ENCODE peak calls at places on chromosome 22, in ten cellular contexts. V is esophagus squamous epithelium, W is sigmoid colon, U is vagina, K is ovary, H is spleen, Q is suprapubic skin, B is HCT116, N is stomach, O is right lobe of liver. D is an unnamed sample.

GRCh38 chr22:50308597-50308935 is 1.1 kb upstream of the PLXNB2 start:
- DNase-seq in V (no peak), W (peak; percentile 92), U (no peak), K (peak; percentile 78), H (peak; percentile 94), Q (no peak), B (no peak), N (no peak), O (peak; percentile 80), D (peak; percentile 52)

GRCh38 chr22:42320463-42321416 is 50.3 kb upstream of the TCF20 start:
- DNase-seq in V (no peak), W (no peak), U (no peak), K (no peak), H (no peak), Q (no peak), B (no peak), N (peak; percentile 51), O (no peak), D (no peak)

GRCh38 chr22:38270091-38270972 is 2.5 kb downstream of the TMEM184B start:
- DNase-seq in V (no peak), W (no peak), U (no peak), K (no peak), H (no peak), Q (no peak), B (no peak), N (no peak), O (no peak), D (no peak)

GRCh38 chr22:46425011-46425410 is 89.5 kb downstream of the TRMU start:
- DNase-seq in V (no peak), W (no peak), U (no peak), K (no peak), H (no peak), Q (no peak), B (no peak), N (no peak), O (no peak), D (no peak)

GRCh38 chr22:29031236-29031982 is 30.2 kb downstream of the C22orf31 start:
- DNase-seq in V (no peak), W (peak; percentile 87), U (no peak), K (peak; percentile 59), H (no peak), Q (peak; percentile 78), B (peak; percentile 97), N (peak; percentile 44), O (peak; percentile 60), D (peak; percentile 82)

GRCh38 chr22:48975252-48975780 is 852.4 kb downstream of the BRD1 start:
- DNase-seq in V (no peak), W (no peak), U (no peak), K (no peak), H (no peak), Q (no peak), B (no peak), N (no peak), O (no peak), D (no peak)

GRCh38 chr22:41369837-41370236 is 11.9 kb upstream of the TEF start:
- DNase-seq in V (no peak), W (no peak), U (no peak), K (no peak), H (no peak), Q (no peak), B (no peak), N (no peak), O (no peak), D (peak; percentile 81)

GRCh38 chr22:46380069-46380468 is 44.6 kb downstream of the TRMU start:
- DNase-seq in V (no peak), W (no peak), U (no peak), K (no peak), H (no peak), Q (no peak), B (no peak), N (no peak), O (no peak), D (no peak)

GRCh38 chr22:50218996-50219727 is 18.4 kb downstream of the SELENOO start:
- DNase-seq in V (no peak), W (peak; percentile 97), U (no peak), K (peak; percentile 98), H (no peak), Q (no peak), B (peak; percentile 18), N (peak; percentile 98), O (peak; percentile 87), D (peak; percentile 91)

GRCh38 chr22:37880668-37881440 is 25.2 kb upstream of the MICALL1 start:
- DNase-seq in V (no peak), W (no peak), U (no peak), K (no peak), H (no peak), Q (no peak), B (no peak), N (no peak), O (no peak), D (no peak)

GRCh38 chr22:42611076-42611475 is 3.6 kb downstream of the POLDIP3 start:
- DNase-seq in V (no peak), W (no peak), U (no peak), K (no peak), H (no peak), Q (no peak), B (no peak), N (no peak), O (no peak), D (no peak)

GRCh38 chr22:20554824-20555223 is 47.4 kb downstream of the MED15 start:
- DNase-seq in V (no peak), W (peak; percentile 57), U (no peak), K (no peak), H (peak; percentile 66), Q (no peak), B (no peak), N (no peak), O (no peak), D (no peak)

GRCh38 chr22:41366323-41367014 is 15.3 kb upstream of the TEF start:
- DNase-seq in V (no peak), W (no peak), U (no peak), K (no peak), H (no peak), Q (peak; percentile 59), B (no peak), N (no peak), O (no peak), D (no peak)

GRCh38 chr22:27961182-27961581 is 42.1 kb upstream of the PITPNB start:
- DNase-seq in V (no peak), W (no peak), U (no peak), K (no peak), H (no peak), Q (no peak), B (no peak), N (no peak), O (no peak), D (no peak)

GRCh38 chr22:30209642-30210041 is 36.9 kb downstream of the LIF start:
- DNase-seq in V (no peak), W (no peak), U (no peak), K (no peak), H (peak; percentile 16), Q (no peak), B (no peak), N (no peak), O (no peak), D (no peak)

GRCh38 chr22:30208631-30209603 is 37.6 kb downstream of the LIF start:
- DNase-seq in V (no peak), W (peak; percentile 89), U (peak; percentile 94), K (peak; percentile 75), H (no peak), Q (no peak), B (no peak), N (peak; percentile 75), O (peak; percentile 63), D (peak; percentile 49)

GRCh38 chr22:30204742-30205111 is 41.8 kb downstream of the LIF start:
- DNase-seq in V (no peak), W (no peak), U (no peak), K (peak; percentile 64), H (no peak), Q (peak; percentile 81), B (no peak), N (peak; percentile 59), O (peak; percentile 11), D (no peak)

GRCh38 chr22:30205281-30206115 is 41.1 kb downstream of the LIF start:
- DNase-seq in V (no peak), W (peak; percentile 87), U (peak; percentile 95), K (no peak), H (no peak), Q (peak; percentile 89), B (no peak), N (peak; percentile 25), O (peak; percentile 30), D (no peak)

GRCh38 chr22:30206964-30207363 is 39.6 kb downstream of the LIF start:
- DNase-seq in V (no peak), W (peak; percentile 82), U (no peak), K (no peak), H (no peak), Q (peak; percentile 90), B (peak; percentile 78), N (peak; percentile 35), O (peak; percentile 48), D (peak; percentile 48)
- TF ChIP-seq POLR2A in V (no peak), W (no peak), U (no peak), K (no peak), H (no peak), Q (no peak), B (no peak), N (no peak), O (no peak), D (no peak)

DNA sequence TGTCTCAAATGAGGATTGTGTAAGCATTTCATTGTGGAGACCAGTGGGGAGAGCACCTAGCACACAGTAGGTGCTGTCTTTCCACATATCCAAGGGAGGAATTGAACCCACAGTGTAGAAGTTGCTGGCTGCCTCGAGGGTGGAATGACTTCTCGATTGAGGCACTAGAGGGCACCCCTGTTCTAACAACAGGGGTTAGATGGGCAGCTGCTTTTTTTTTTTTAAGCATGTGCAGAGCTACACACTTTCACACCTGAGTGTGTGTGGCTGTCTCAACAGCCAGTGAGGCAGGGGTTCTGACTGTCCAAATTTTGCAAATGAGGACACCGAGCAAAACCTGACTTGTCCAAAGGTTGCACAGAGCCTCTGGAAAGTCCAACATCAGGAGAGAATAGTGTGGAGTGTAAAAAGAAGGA is 118.2 kb upstream of the CRYBB3 start:
- DNase-seq in V (no peak), W (no peak), U (no peak), K (no peak), H (no peak), Q (no peak), B (peak; percentile 15), N (peak; percentile 57), O (no peak), D (peak; percentile 38)
- TF ChIP-seq CTCF in V (no peak), W (no peak), U (no peak), K (no peak), H (peak; percentile 53), Q (no peak), B (peak; percentile 76), N (peak; percentile 67), O (peak; percentile 72), D (peak; percentile 47)

GRCh38 chr22:36858156-36858555 is 2.6 kb upstream of the NCF4 start:
- DNase-seq in V (no peak), W (peak; percentile 6), U (no peak), K (no peak), H (no peak), Q (no peak), B (no peak), N (no peak), O (no peak), D (no peak)
- TF ChIP-seq POLR2A in V (no peak), W (no peak), U (no peak), K (no peak), H (no peak), Q (no peak), B (no peak), N (no peak), O (no peak), D (no peak)

DNA sequence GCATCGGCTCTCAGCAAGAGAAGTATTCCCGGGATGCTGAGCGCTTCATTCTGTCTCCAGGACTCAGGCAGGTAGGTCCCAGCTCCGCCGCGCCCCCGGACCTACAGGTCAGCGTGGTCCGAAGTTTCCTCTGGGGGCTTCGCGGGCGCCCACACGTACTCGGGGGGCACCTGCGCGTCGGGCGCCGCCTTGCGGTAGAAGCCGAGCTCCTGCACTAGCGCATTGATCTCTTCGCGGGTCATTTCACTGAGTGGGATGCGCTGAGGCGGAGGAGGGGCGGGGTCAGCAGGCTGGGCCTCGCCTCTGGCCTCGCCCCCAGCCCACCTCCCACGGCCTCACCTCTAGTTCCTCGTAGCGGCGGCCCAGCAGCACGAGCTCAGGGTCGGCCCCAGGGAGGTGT is 2.5 kb downstream of the SELENOM start:
- DNase-seq in V (no peak), W (peak; percentile 83), U (no peak), K (no peak), H (peak; percentile 69), Q (no peak), B (no peak), N (no peak), O (no peak), D (no peak)
- TF ChIP-seq CTCF in V (peak; percentile 35), W (peak; percentile 83), U (no peak), K (no peak), H (peak; percentile 19), Q (no peak), B (no peak), N (no peak), O (peak; percentile 19), D (no peak)